ENCODE peak calls at places on chromosomes 3 and 15, in four cellular contexts. L is GM12878, U is esophagus muscularis mucosa, P is HCT116. D is an unnamed sample.

GRCh38 chr3:141425523-141426233 is 57.4 kb downstream of the ZBTB38 start:
- DNase-seq in L (no peak), U (no peak), P (no peak), D (no peak)

GRCh38 chr15:92819312-92820232 is 80.6 kb upstream of the CHD2 start:
- DNase-seq in P (no peak), U (no peak), L (no peak), D (no peak)

GRCh38 chr15:70726753-70727152 is 36.6 kb downstream of the UACA start:
- DNase-seq in P (no peak), L (no peak), U (no peak), D (no peak)

GRCh38 chr3:172856766-172857742 is 106.5 kb downstream of the ECT2 start:
- DNase-seq in P (peak), L (no peak), U (no peak), D (no peak)

GRCh38 chr15:33086500-33087141 is 107.9 kb downstream of the FMN1 start:
- DNase-seq in U (no peak), P (peak), L (peak), D (no peak)

GRCh38 chr15:79432345-79433311 is 492 bp downstream of the MINAR1 start:
- DNase-seq in U (peak), P (no peak), L (no peak), D (peak)

GRCh38 chr3:51935886-51936755 is 5.6 kb downstream of the RRP9 start:
- DNase-seq in U (no peak), P (no peak), L (no peak), D (peak)

GRCh38 chr3:50604110-50604621 is 7.4 kb downstream of the CISH start:
- DNase-seq in U (no peak), P (no peak), L (no peak), D (no peak)

GRCh38 chr3:79255696-79256095 is 512.1 kb downstream of the ROBO1 start:
- DNase-seq in P (no peak), L (no peak), U (no peak), D (no peak)

GRCh38 chr3:17032407-17033034 is 147.8 kb downstream of the PLCL2 start:
- DNase-seq in P (peak), U (no peak), L (no peak), D (no peak)

GRCh38 chr15:94352940-94353820 is 121.8 kb downstream of the MCTP2 start:
- DNase-seq in P (no peak), L (no peak), U (no peak), D (no peak)

GRCh38 chr3:124562769-124563168 is 167.5 kb upstream of the UMPS start:
- DNase-seq in U (no peak), L (no peak), P (no peak), D (no peak)

GRCh38 chr3:181860243-181860642 is 148.5 kb downstream of the SOX2 start:
- DNase-seq in U (no peak), P (no peak), L (no peak), D (no peak)

GRCh38 chr3:114411292-114411691 is 117.5 kb downstream of the TIGIT start:
- DNase-seq in L (no peak), U (no peak), P (no peak), D (no peak)

GRCh38 chr15:44208956-44209355 is 13.9 kb upstream of the FRMD5 start:
- DNase-seq in P (no peak), L (no peak), U (no peak), D (no peak)

GRCh38 chr3:113783463-113783862 is 36.6 kb downstream of the ATP6V1A start:
- DNase-seq in P (no peak), U (no peak), L (no peak), D (no peak)

GRCh38 chr15:63583027-63583426 is 14.2 kb upstream of the FBXL22 start:
- DNase-seq in U (no peak), P (no peak), L (no peak), D (no peak)

GRCh38 chr3:125003369-125003853 is 52.4 kb downstream of the HEG1 start:
- DNase-seq in P (no peak), L (no peak), U (no peak), D (no peak)

GRCh38 chr3:123670743-123671142 is 85.9 kb upstream of the HACD2 start:
- DNase-seq in L (no peak), P (no peak), U (no peak), D (no peak)

GRCh38 chr15:71207141-71207540 is 91.9 kb downstream of the THSD4 start:
- DNase-seq in L (no peak), U (no peak), P (no peak), D (no peak)

GRCh38 chr3:29465836-29466235 is 185.0 kb downstream of the RBMS3 start:
- DNase-seq in P (no peak), U (no peak), L (no peak), D (no peak)

GRCh38 chr3:15009156-15009555 is 56.0 kb downstream of the MRPS25 start:
- DNase-seq in P (no peak), U (no peak), L (no peak), D (no peak)

GRCh38 chr15:49986326-49986725 is 132.7 kb downstream of the ATP8B4 start:
- DNase-seq in L (no peak), U (no peak), P (no peak), D (no peak)

GRCh38 chr3:49535971-49536874 is 18.1 kb upstream of the BSN start:
- DNase-seq in L (no peak), U (no peak), P (no peak), D (no peak)

GRCh38 chr15:68383161-68384074 is 48.5 kb downstream of the ITGA11 start:
- DNase-seq in P (peak), L (no peak), U (peak), D (no peak)

GRCh38 chr3:122952509-122952908 is 75.1 kb downstream of the SEMA5B start:
- DNase-seq in U (no peak), L (peak), P (no peak), D (no peak)

GRCh38 chr3:101521251-101521701 is 8.3 kb upstream of the SENP7 start:
- DNase-seq in L (no peak), U (no peak), P (no peak), D (no peak)

GRCh38 chr3:140699516-140700231 is 21.8 kb downstream of the TRIM42 start:
- DNase-seq in L (no peak), P (no peak), U (peak), D (no peak)

DNA sequence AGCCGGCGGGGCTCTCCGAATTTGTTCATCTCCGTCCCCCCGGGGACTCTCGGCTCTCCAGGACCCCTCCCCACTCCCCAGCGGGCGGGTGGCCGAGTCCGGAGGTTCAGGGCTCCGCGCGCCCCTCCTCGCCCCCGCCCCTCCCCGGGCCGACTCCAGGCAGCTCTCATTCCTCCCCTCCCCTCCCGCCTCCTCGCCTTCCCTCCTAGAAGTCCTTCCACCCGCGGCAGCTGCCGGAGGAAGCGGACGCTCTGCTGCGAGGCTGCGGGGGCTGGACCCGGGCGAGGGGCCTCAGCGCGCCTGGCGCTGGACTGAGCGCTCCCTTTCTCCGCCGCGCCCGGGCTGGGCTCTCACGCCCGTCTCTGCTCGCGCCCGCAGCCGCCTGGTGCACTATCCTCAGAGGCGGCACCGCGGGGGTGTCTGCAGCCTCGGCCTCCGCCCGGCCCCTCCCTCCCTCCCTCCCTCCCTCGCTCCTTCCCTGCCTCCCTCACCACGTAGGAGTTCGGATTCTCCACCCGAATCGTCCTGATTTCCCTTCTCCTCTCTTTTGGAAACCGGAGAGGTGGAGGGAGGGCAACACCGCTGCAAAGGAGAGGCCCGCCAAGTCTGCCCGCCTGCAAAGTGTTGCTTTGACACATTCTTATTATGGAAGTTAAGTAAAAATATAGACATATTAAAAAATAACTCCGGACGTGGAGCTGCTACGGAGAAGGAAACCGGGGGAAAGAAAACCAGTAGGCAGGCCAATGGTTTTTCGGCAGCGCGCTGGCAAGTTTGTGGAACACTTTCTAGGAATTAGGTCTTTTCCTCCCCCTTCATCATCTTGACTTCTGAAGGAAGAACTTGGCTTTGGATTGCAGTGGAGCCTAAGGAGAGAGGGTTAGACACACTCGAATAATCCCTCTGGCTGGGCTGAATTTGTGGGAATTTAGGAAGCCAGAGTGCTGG is at the start of gene ROBO2:
- DNase-seq in L (no peak), U (no peak), P (no peak), D (no peak)
- H3K27ac ChIP-seq in L (no peak), U (no peak), P (no peak), D (peak)

GRCh38 chr3:194277547-194278091 is 73.5 kb downstream of the CPN2 start:
- DNase-seq in P (no peak), U (no peak), L (no peak), D (peak)
- TF ChIP-seq POLR2AphosphoS5 in P (no peak), U (no peak), L (no peak), D (peak)

GRCh38 chr15:90869601-90870353 is 1.4 kb downstream of the FURIN start:
- DNase-seq in P (peak), U (no peak), L (no peak), D (no peak)
- H3K27ac ChIP-seq in P (peak), U (peak), L (no peak), D (peak)

GRCh38 chr15:52728899-52729298 is 49.7 kb upstream of the ATOSA start:
- DNase-seq in L (no peak), P (no peak), U (no peak), D (no peak)
- TF ChIP-seq POLR2AphosphoS5 in L (no peak), P (no peak), U (no peak), D (no peak)

GRCh38 chr15:98776607-98777281 is 128.4 kb downstream of the IGF1R start:
- DNase-seq in U (no peak), P (no peak), L (peak), D (no peak)

GRCh38 chr15:98779463-98780071 is 131.2 kb downstream of the IGF1R start:
- DNase-seq in U (peak), P (peak), L (peak), D (no peak)

GRCh38 chr15:98777426-98777825 is 129.1 kb downstream of the IGF1R start:
- DNase-seq in P (no peak), L (no peak), U (no peak), D (no peak)

GRCh38 chr15:98778263-98778959 is 130.1 kb downstream of the IGF1R start:
- DNase-seq in L (no peak), P (no peak), U (peak), D (no peak)

DNA sequence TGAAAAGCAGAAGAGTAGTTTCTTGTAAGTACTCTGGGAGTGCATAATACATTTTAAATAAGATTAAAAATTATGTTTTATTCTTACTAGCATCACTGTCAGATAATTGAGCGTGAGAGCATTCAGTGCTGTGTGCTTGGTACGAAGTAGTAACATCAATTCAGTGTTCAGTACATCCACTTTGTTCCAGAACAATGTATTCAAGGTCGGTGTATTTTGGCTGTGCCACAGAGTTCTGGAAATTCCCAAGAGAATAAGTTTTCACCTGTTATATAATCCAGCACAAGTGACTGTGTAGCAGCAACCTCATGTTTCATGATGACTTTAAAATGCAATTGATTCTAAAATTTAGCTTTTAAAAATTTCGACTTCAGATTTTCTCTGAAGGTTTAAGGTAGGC is 130.6 kb downstream of the IGF1R start:
- DNase-seq in P (no peak), L (no peak), U (no peak), D (no peak)
- H3K27ac ChIP-seq in P (no peak), L (no peak), U (peak), D (no peak)

DNA sequence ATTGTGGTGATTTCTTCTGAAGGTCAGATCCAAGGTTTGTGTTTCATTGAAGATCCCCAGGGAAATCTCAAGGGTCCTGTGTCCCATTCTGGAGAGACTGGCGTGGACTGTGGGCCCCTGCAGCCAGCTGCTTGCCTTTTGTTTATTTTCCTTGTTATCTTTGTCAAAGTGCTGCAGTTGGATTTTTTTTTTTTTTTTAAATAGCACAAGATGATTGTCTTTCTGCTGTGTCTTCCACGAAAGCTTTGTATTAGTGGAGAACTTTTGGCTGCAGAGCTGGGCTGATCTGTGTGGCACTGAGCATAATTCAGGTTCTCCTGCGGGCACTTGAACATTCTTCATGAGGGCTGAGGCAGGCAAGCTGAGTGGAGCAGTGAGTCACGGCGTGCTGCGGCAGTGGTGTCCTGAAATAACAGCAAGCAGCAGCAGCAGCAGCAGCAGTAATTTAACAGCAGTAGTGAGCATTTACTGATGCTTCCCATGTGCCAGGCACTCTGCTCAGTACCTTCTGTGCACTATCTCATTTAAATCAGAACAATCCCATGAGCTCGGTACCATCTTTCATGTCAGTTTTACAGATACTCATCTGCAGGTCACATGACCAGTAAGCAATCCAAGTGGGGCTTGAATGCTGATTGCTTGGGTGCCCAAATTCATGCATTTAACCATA is 45.7 kb downstream of the MITF start:
- DNase-seq in P (no peak), U (no peak), L (no peak), D (no peak)
- TF ChIP-seq POLR2AphosphoS5 in P (no peak), U (peak), L (no peak), D (no peak)